ENCODE peak calls at places on chromosomes 11 and 22, in eight cellular contexts. I is MM.1S, Y is PC-3, X is endothelial cell, M is HCT116, D is mucosa of descending colon, A is IMR-90, S is tibial nerve. W is an unnamed sample.

GRCh38 chr11:3664032-3664630 is 7.1 kb downstream of the CHRNA10 start:
- DNase-seq in D (no peak), A (no peak), I (no peak), Y (no peak), S (no peak), X (no peak), M (no peak), W (no peak)

GRCh38 chr11:27700351-27701261 is at the start of gene BDNF:
- DNase-seq in A (peak; percentile 60), I (peak; percentile 33), Y (peak; percentile 53), M (no peak), D (no peak), X (no peak), S (no peak), W (peak; percentile 43)

GRCh38 chr11:3905080-3905953 is 49.9 kb downstream of the STIM1 start:
- DNase-seq in Y (peak; percentile 91), S (no peak), I (peak; percentile 46), D (no peak), M (peak; percentile 34), X (no peak), A (peak; percentile 76), W (no peak)

GRCh38 chr22:49247194-49247924 is 580.3 kb downstream of the BRD1 start:
- DNase-seq in I (no peak), D (no peak), M (no peak), A (no peak), Y (no peak), X (no peak), S (no peak), W (no peak)

GRCh38 chr22:28074526-28074925 is 155.5 kb upstream of the PITPNB start:
- DNase-seq in S (no peak), Y (no peak), M (no peak), A (no peak), D (no peak), I (no peak), X (no peak), W (no peak)

GRCh38 chr22:44580756-44581435 is 82.9 kb upstream of the RTL6 start:
- DNase-seq in X (no peak), A (no peak), M (no peak), S (no peak), Y (no peak), I (no peak), D (peak; percentile 14), W (no peak)

GRCh38 chr11:19646921-19647320 is 65.7 kb upstream of the NAV2 start:
- DNase-seq in Y (peak; percentile 50), S (no peak), A (peak; percentile 93), I (no peak), D (no peak), X (no peak), M (no peak), W (no peak)

GRCh38 chr11:122796128-122796717 is 42.1 kb upstream of the CRTAM start:
- DNase-seq in X (peak; percentile 71), D (no peak), Y (peak; percentile 79), I (peak; percentile 34), M (no peak), A (peak; percentile 36), S (peak; percentile 40), W (peak; percentile 75)

GRCh38 chr11:71189768-71190315 is 62.5 kb downstream of the SHANK2 start:
- DNase-seq in D (no peak), I (no peak), S (no peak), X (no peak), Y (no peak), M (no peak), A (no peak), W (no peak)

GRCh38 chr22:31496735-31497146 is 405 bp downstream of the SFI1 start:
- DNase-seq in M (no peak), X (peak; percentile 14), D (peak; percentile 80), I (no peak), S (no peak), Y (no peak), A (no peak), W (peak; percentile 38)

GRCh38 chr11:121655481-121656332 is 202.9 kb upstream of the SORL1-AS1 start:
- DNase-seq in A (peak; percentile 99), X (peak; percentile 90), Y (peak; percentile 89), M (peak; percentile 60), S (peak; percentile 79), D (peak; percentile 80), I (peak; percentile 86), W (peak; percentile 90)

GRCh38 chr11:121650520-121651266 is 197.9 kb upstream of the SORL1-AS1 start:
- DNase-seq in I (peak; percentile 49), X (no peak), Y (no peak), A (no peak), M (no peak), D (no peak), S (no peak), W (no peak)

GRCh38 chr11:121651267-121651625 is 198.5 kb upstream of the SORL1-AS1 start:
- DNase-seq in M (no peak), D (no peak), A (no peak), S (no peak), I (no peak), Y (no peak), X (no peak), W (no peak)

GRCh38 chr11:121654506-121655480 is 202.0 kb upstream of the SORL1-AS1 start:
- DNase-seq in M (no peak), D (no peak), S (no peak), I (no peak), A (peak; percentile 25), X (no peak), Y (peak; percentile 83), W (no peak)

DNA sequence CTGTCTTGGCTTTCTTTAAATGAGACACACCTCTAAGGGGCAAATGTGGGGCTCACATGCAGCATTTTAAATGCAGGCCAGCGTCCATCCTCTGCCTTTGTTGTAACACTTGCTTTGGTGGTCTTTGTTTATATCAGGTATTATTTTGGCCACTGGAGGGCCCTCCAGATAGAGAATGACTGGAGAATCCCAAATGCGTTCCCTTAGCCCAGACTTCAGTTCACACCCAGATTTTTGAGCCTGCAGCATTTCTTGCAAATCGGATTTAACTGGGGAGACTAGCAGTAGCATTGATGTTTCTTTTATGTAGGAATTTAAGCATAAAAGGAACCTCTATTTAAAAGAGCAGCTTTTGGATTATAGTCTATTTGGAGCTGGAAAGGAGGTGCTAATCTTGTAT is 200.2 kb upstream of the SORL1-AS1 start:
- DNase-seq in I (no peak), X (peak; percentile 30), Y (peak; percentile 30), A (no peak), D (no peak), S (no peak), M (no peak), W (no peak)
- TF ChIP-seq CTCF in I (no peak), X (peak; percentile 69), Y (peak; percentile 77), A (peak; percentile 36), D (no peak), S (peak; percentile 50), M (peak; percentile 67), W (peak; percentile 67)

DNA sequence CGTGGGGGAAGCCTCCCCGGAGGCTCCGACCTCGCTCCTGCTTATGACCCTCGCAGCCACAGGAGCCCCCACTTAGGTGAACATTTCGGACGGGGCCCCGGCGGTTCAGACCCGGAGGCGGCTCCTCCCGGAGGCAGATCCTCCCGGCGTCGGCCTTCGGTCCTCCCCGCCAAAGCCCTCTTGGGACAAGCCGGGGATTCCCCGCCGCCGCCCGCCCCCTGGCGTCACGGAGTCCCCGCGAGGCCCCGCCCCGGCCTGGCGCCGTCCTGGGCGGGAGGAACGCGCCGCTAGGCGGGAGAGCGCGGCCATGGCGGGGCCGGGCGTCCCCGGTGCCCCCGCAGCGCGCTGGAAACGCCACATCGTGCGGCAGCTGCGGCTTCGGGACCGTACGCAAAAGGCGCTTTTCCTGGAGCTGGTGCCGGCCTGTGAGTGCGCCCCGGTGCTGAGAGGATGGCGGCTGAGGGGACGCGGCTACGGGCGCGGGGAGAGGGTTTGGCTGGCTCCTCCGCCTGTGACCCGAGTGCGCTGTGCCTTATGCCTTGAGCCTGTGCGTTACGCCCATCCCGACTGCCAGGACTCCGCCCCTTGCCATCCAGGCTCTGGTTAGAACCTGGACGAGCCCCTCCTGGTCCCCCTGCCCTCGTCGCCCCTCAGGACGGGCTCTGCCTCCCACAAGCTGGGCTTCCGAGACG is at the start of gene ATG16L2:
- DNase-seq in S (peak; percentile 53), I (peak; percentile 89), A (peak; percentile 76), D (peak; percentile 93), M (peak; percentile 68), X (peak; percentile 90), Y (peak; percentile 92), W (peak; percentile 88)
- TF ChIP-seq CTCF in S (peak; percentile 74), I (no peak), A (peak; percentile 34), D (peak; percentile 25), M (no peak), X (peak; percentile 32), Y (no peak), W (no peak)

GRCh38 chr11:46547579-46547978 is 46.2 kb downstream of the AMBRA1 start:
- DNase-seq in X (no peak), S (no peak), D (no peak), I (no peak), Y (no peak), A (no peak), M (no peak), W (no peak)

GRCh38 chr11:46537121-46537520 is 56.7 kb downstream of the AMBRA1 start:
- DNase-seq in A (peak; percentile 28), M (no peak), I (no peak), D (no peak), S (no peak), X (no peak), Y (peak; percentile 18), W (no peak)

GRCh38 chr11:46543564-46543963 is 50.3 kb downstream of the AMBRA1 start:
- DNase-seq in M (no peak), Y (no peak), S (no peak), D (no peak), X (no peak), A (no peak), I (no peak), W (no peak)

GRCh38 chr11:46537851-46538295 is 56.0 kb downstream of the AMBRA1 start:
- DNase-seq in Y (peak; percentile 80), I (peak; percentile 72), A (peak; percentile 78), X (peak; percentile 69), S (no peak), D (no peak), M (peak; percentile 68), W (peak; percentile 71)

DNA sequence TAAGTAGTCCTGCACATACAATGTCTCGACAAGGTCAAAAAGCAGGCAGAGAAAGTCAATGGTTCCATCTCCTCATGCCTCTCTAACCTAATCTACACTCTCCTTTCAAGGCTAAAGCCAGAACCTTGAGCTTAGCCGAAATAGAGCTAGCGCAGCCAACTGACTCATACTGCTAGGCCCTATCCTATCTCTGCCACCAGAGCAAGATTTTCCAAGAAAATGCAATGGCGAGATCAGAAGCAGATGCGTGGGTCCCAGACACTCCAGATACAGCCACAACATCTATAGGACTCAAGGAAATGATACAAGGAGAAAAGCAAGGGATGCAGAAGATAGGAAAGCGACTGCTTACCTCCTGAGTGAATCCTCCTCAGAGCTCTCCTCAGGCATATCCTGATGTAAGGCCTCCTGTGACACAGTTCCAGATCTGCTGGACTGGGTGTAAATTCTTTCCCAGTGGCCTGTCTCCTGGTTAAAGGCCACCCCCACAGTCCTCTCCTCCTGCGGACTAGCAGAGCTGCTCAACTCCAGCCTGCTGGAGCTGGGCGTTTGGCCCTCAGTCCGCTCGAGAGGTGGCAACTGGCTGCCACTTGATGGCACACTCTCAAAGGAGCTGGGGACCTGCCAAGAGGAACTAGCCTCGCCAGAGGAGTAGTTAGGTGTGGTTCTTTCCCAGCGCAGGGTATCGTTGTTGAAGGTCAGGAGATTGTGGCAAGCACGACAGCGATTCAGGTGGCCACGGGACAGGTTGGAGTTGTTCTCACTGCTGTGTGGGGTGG is 52.0 kb downstream of the AMBRA1 start:
- DNase-seq in X (no peak), I (no peak), Y (no peak), M (no peak), S (no peak), A (no peak), D (peak; percentile 83), W (no peak)
- TF ChIP-seq CTCF in X (no peak), I (no peak), Y (no peak), M (no peak), S (no peak), A (no peak), D (peak; percentile 9), W (no peak)

GRCh38 chr22:42269407-42270177 is 861 bp downstream of the TCF20 start:
- DNase-seq in X (peak; percentile 52), S (no peak), I (peak; percentile 76), A (no peak), M (peak; percentile 48), D (peak; percentile 91), Y (peak; percentile 61), W (peak; percentile 59)
- TF ChIP-seq CTCF in X (no peak), S (no peak), I (peak; percentile 19), A (no peak), M (no peak), D (no peak), Y (no peak), W (peak; percentile 16)

W was measured in glutamatergic neuron.